ENCODE peak calls at places on chromosomes 13 and 19, in eight cellular contexts. W, E, G, Q, I, B, V and X are unnamed samples.
A peak's percentile ranks its signal among the peaks of the same experiment; 100 is the strongest.

GRCh38 chr19:56976995-56977906 is 136.7 kb upstream of the PEG3 start:
- DNase-seq in I (no peak), E (no peak), W (no peak), Q (no peak), G (no peak), V (peak; percentile 23), B (no peak), X (no peak)

GRCh38 chr19:13154241-13154778 is 4.1 kb downstream of the IER2 start:
- DNase-seq in Q (peak; percentile 80), E (peak; percentile 82), V (peak; percentile 93), G (peak; percentile 93), W (peak; percentile 52), I (peak; percentile 60), B (peak; percentile 98), X (peak; percentile 92)

GRCh38 chr19:1967087-1967608 is 26.2 kb downstream of the CSNK1G2 start:
- DNase-seq in W (peak; percentile 27), V (no peak), Q (no peak), I (no peak), E (no peak), B (no peak), G (no peak), X (no peak)

GRCh38 chr19:49151339-49152217 is 3.6 kb downstream of the HRC start:
- DNase-seq in G (peak; percentile 98), B (peak; percentile 52), V (peak; percentile 77), E (peak; percentile 60), I (peak; percentile 26), Q (peak; percentile 29), W (no peak), X (no peak)

GRCh38 chr19:1455002-1455335 is 5.0 kb downstream of the APC2 start:
- DNase-seq in Q (peak; percentile 86), E (no peak), I (no peak), G (no peak), V (no peak), B (no peak), W (no peak), X (no peak)

GRCh38 chr13:78022164-78022877 is 103.7 kb upstream of the EDNRB start:
- DNase-seq in G (peak; percentile 17), Q (peak; percentile 95), B (no peak), W (peak; percentile 28), E (peak; percentile 64), V (no peak), I (peak; percentile 1), X (no peak)

GRCh38 chr13:36526897-36527296 is 94.6 kb downstream of the CCNA1 start:
- DNase-seq in B (no peak), V (no peak), W (no peak), I (no peak), E (no peak), Q (no peak), G (no peak), X (no peak)

GRCh38 chr13:106899444-106899843 is 331.5 kb upstream of the ARGLU1 start:
- DNase-seq in Q (no peak), G (no peak), V (no peak), B (no peak), I (no peak), E (no peak), W (no peak), X (no peak)

GRCh38 chr13:95791084-95791722 is 114.3 kb downstream of the DNAJC3 start:
- DNase-seq in W (no peak), B (no peak), Q (no peak), E (no peak), V (no peak), I (no peak), G (no peak), X (no peak)

GRCh38 chr19:4557971-4558941 is 1.2 kb downstream of the SEMA6B start:
- DNase-seq in W (peak; percentile 23), G (peak; percentile 35), Q (peak; percentile 61), I (peak; percentile 15), E (peak; percentile 22), B (no peak), V (peak; percentile 67), X (no peak)

GRCh38 chr19:35755550-35756371 is 1.1 kb downstream of the HSPB6 start:
- DNase-seq in W (peak; percentile 57), V (peak; percentile 95), G (peak; percentile 79), I (peak; percentile 45), Q (no peak), B (peak; percentile 90), E (peak; percentile 46), X (peak; percentile 42)

GRCh38 chr19:54388001-54388802 is 23.5 kb upstream of the LAIR1 start:
- DNase-seq in I (no peak), V (no peak), G (peak; percentile 27), B (no peak), W (peak; percentile 43), E (no peak), Q (peak; percentile 26), X (no peak)

GRCh38 chr13:112674412-112675383 is 15.1 kb upstream of the ATP11A start:
- DNase-seq in B (peak; percentile 55), G (no peak), W (no peak), V (no peak), I (no peak), E (peak; percentile 38), Q (no peak), X (no peak)

GRCh38 chr19:6048808-6049405 is 61.4 kb downstream of the RFX2 start:
- DNase-seq in Q (peak; percentile 77), W (peak; percentile 75), E (peak; percentile 79), I (peak; percentile 66), V (peak; percentile 82), B (peak; percentile 80), G (peak; percentile 83), X (peak; percentile 74)

DNA sequence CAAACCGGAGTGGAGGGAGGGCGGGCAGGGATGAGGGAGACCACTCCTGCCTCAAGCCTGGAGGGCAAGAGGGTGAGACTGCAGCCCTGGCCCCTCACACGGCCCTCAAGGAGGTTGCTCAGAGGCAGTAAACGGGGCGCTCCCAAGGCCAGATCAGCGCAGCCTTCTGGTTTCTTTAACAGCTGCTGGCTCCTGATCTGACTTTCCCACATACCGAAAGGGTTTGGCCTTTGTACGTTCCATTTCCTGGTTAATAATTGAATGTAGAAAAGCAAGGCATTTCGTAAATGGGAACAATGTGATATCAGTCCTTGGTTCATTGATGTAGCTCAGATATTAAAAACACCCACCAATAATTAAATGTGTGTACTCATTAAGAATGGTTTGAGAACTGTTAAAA is 71.5 kb downstream of the GGACT start:
- DNase-seq in G (peak; percentile 68), W (no peak), E (no peak), B (no peak), I (no peak), Q (peak; percentile 55), V (no peak), X (no peak)
- H3K27ac ChIP-seq in G (peak overlapping the region; percentile 69), W (no peak overlapping the region), E (peak overlapping the region; percentile 86), B (no peak overlapping the region), I (no peak overlapping the region), Q (no peak overlapping the region), V (no peak overlapping the region), X (no peak overlapping the region)

GRCh38 chr19:40661616-40662015 is 28.8 kb downstream of the NUMBL start:
- DNase-seq in E (no peak), Q (no peak), V (no peak), W (no peak), G (no peak), I (no peak), B (no peak), X (no peak)

GRCh38 chr19:40663712-40664692 is 26.4 kb downstream of the NUMBL start:
- DNase-seq in W (no peak), B (peak; percentile 77), E (peak; percentile 63), Q (no peak), G (no peak), V (no peak), I (no peak), X (no peak)

GRCh38 chr19:40659566-40659965 is 30.9 kb downstream of the NUMBL start:
- DNase-seq in V (no peak), B (no peak), W (no peak), I (no peak), G (no peak), E (no peak), Q (no peak), X (no peak)

GRCh38 chr19:40666803-40667438 is 23.5 kb downstream of the NUMBL start:
- DNase-seq in I (no peak), B (no peak), G (no peak), W (no peak), E (no peak), V (no peak), Q (no peak), X (no peak)

GRCh38 chr19:40662925-40663711 is 27.3 kb downstream of the NUMBL start:
- DNase-seq in I (peak; percentile 88), V (peak; percentile 97), B (peak; percentile 93), E (peak; percentile 86), Q (peak; percentile 82), W (peak; percentile 94), G (peak; percentile 94), X (peak; percentile 87)
- H3K27ac ChIP-seq in I (peak overlapping the region; percentile 73), V (peak overlapping the region; percentile 82), B (peak overlapping the region; percentile 91), E (no peak overlapping the region), Q (no peak overlapping the region), W (peak overlapping the region; percentile 49), G (peak overlapping the region; percentile 87), X (no peak overlapping the region)

DNA sequence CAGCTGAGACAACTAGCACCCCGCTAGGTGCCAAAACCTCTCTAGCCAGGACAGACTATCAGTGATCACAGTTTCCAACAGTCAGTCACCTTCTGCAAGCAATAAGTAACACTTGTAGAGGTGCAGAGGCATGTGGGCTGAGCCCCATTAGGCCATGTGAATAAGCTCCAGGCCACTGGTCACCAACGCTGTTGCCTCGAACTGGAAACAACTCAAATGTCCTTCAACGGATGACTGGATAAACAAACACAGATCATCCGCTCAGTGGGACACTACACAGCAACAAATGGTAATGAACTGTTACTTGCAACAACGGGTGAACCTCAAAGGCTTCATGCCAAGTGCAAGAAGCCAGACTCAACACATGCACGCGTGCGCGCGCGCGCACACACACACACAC is 27.5 kb upstream of the TMEM160 start:
- DNase-seq in Q (no peak), G (no peak), W (no peak), V (no peak), E (no peak), I (no peak), B (no peak), X (no peak)
- H3K27ac ChIP-seq in Q (no peak overlapping the region), G (no peak overlapping the region), W (no peak overlapping the region), V (no peak overlapping the region), E (peak overlapping the region; percentile 34), I (no peak overlapping the region), B (no peak overlapping the region), X (no peak overlapping the region)

GRCh38 chr19:52197964-52198363 is 8.1 kb downstream of the PPP2R1A start:
- DNase-seq in B (no peak), W (no peak), I (no peak), G (no peak), Q (no peak), V (no peak), E (no peak), X (no peak)

GRCh38 chr19:52198678-52199077 is 8.8 kb downstream of the PPP2R1A start:
- DNase-seq in I (no peak), G (no peak), V (no peak), E (no peak), W (no peak), B (no peak), Q (no peak), X (no peak)

GRCh38 chr19:52196256-52196967 is 6.6 kb downstream of the PPP2R1A start:
- DNase-seq in B (no peak), Q (no peak), V (no peak), W (no peak), E (no peak), I (no peak), G (no peak), X (no peak)

DNA sequence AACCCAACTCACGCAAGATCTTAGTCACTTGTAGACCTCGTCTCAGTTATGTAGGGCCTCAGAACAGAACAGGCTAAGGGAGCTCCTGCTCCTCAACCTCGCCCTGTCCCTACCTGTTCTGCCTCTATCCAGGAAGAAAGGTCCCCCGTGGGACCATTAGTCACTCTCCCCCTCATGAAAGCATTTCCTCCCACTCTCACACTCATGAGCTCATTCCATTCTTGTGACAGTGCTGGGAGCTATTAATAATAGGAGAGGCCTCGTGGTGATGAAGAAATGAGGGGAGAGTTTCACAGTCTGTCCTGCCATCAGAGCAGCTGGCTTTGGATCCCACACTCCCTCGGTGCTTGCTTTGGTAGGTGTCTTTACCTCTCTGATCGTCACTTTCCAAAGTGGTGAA is 10.2 kb downstream of the PPP2R1A start:
- DNase-seq in B (peak; percentile 73), G (no peak), Q (peak; percentile 31), W (no peak), E (peak; percentile 82), V (no peak), I (no peak), X (no peak)
- H3K27ac ChIP-seq in B (peak overlapping the region; percentile 67), G (no peak overlapping the region), Q (peak overlapping the region; percentile 34), W (no peak overlapping the region), E (peak overlapping the region; percentile 21), V (peak overlapping the region; percentile 70), I (no peak overlapping the region), X (no peak overlapping the region)